ENCODE peak calls at places on chromosomes 2 and 18, in five cellular contexts. S, X, K, D and R are unnamed samples.

GRCh38 chr2:191560594-191560993 is 117.3 kb upstream of the NABP1 start:
- DNase-seq in K (no peak), S (no peak), D (no peak), X (no peak), R (no peak)

GRCh38 chr2:126368778-126369177 is 287.2 kb upstream of the GYPC start:
- DNase-seq in S (no peak), K (no peak), D (no peak), X (no peak), R (no peak)

GRCh38 chr18:959854-960253 is 55.2 kb downstream of the ADCYAP1 start:
- DNase-seq in K (no peak), X (no peak), D (no peak), S (no peak), R (no peak)

GRCh38 chr2:53407363-53408080 is 360.1 kb upstream of the CHAC2 start:
- DNase-seq in X (no peak), S (peak; percentile 26), D (no peak), K (no peak), R (no peak)

GRCh38 chr2:25558262-25558661 is 115.1 kb downstream of the DTNB start:
- DNase-seq in S (peak; percentile 58), X (no peak), K (no peak), D (no peak), R (no peak)

GRCh38 chr2:33107690-33108482 is 161.1 kb downstream of the LTBP1 start:
- DNase-seq in D (no peak), X (no peak), S (peak; percentile 44), K (no peak), R (no peak)

GRCh38 chr2:216142540-216142939 is 33.4 kb downstream of the XRCC5 start:
- DNase-seq in K (no peak), X (no peak), S (peak; percentile 71), D (no peak), R (no peak)

GRCh38 chr18:75678662-75679061 is 251.2 kb upstream of the SMIM21 start:
- DNase-seq in X (no peak), K (no peak), D (no peak), S (no peak), R (no peak)

GRCh38 chr2:159462201-159462785 is 154.1 kb downstream of the BAZ2B start:
- DNase-seq in D (no peak), K (no peak), S (no peak), X (no peak), R (no peak)

GRCh38 chr18:65415167-65415566 is 335.6 kb upstream of the CDH7 start:
- DNase-seq in D (no peak), X (no peak), S (no peak), K (no peak), R (no peak)

GRCh38 chr2:119638891-119639539 is 40.0 kb upstream of the TMEM177 start:
- DNase-seq in D (no peak), S (peak; percentile 16), K (no peak), X (no peak), R (no peak)

GRCh38 chr2:108594132-108594981 is 60.1 kb downstream of the LIMS1 start:
- DNase-seq in X (no peak), K (no peak), D (no peak), S (peak; percentile 89), R (no peak)

GRCh38 chr2:134774786-134775641 is 56.2 kb upstream of the TMEM163 start:
- DNase-seq in S (peak; percentile 44), K (no peak), X (peak; percentile 31), D (no peak), R (no peak)

GRCh38 chr2:17689010-17689409 is 64.6 kb downstream of the SMC6 start:
- DNase-seq in D (no peak), S (no peak), K (no peak), X (no peak), R (no peak)

GRCh38 chr2:189076572-189076971 is 102.4 kb downstream of the COL3A1 start:
- DNase-seq in S (peak; percentile 71), K (peak; percentile 36), X (no peak), D (no peak), R (no peak)

GRCh38 chr2:9237831-9238230 is 31.2 kb downstream of the ASAP2 start:
- DNase-seq in S (no peak), D (no peak), K (no peak), X (no peak), R (no peak)

GRCh38 chr2:5125017-5125730 is 567.0 kb upstream of the SOX11 start:
- DNase-seq in D (no peak), X (no peak), S (no peak), K (no peak), R (no peak)

GRCh38 chr2:140643761-140644187 is 1487.0 kb downstream of the LRP1B start:
- DNase-seq in X (no peak), S (no peak), K (no peak), D (no peak), R (no peak)

GRCh38 chr18:51070545-51070944 is 40.5 kb downstream of the SMAD4 start:
- DNase-seq in S (peak; percentile 89), D (no peak), K (no peak), X (no peak), R (no peak)